ENCODE peak calls at places on chromosome 22, in seven cellular contexts. Z is NT2/D1; B is activated CD8-positive, alpha-beta T cell treated with anti-CD3 and anti-CD28 coated beads, Interleukin-2, amount 10 ng/mL, durations not matched to agents 7 days and 5 days; D is stimulated activated naive CD4-positive, alpha-beta T cell; S is substantia nigra; K is body of pancreas; W is AG09309. G is an unnamed sample.

GRCh38 chr22:44331881-44332714 is 19.3 kb upstream of the SHISAL1 start:
- DNase-seq in B (no peak), S (no peak), Z (no peak), W (no peak), K (no peak), D (no peak), G (peak; percentile 51)

GRCh38 chr22:45139693-45140092 is 24.0 kb upstream of the NUP50 start:
- DNase-seq in S (no peak), D (no peak), Z (no peak), B (no peak), W (no peak), K (no peak), G (no peak)

GRCh38 chr22:39246217-39246616 is 1.4 kb upstream of the PDGFB start:
- DNase-seq in B (no peak), K (no peak), D (no peak), Z (no peak), S (no peak), W (no peak), G (no peak)

GRCh38 chr22:20546541-20546950 is 39.1 kb downstream of the MED15 start:
- DNase-seq in K (no peak), S (no peak), D (no peak), Z (no peak), W (no peak), B (no peak), G (no peak)

GRCh38 chr22:40376149-40376548 is 5.8 kb downstream of the SGSM3 start:
- DNase-seq in S (no peak), Z (no peak), W (no peak), K (no peak), B (no peak), D (no peak), G (no peak)

GRCh38 chr22:44147821-44148574 is 32.7 kb upstream of the PARVG start:
- DNase-seq in Z (peak; percentile 90), S (no peak), W (peak; percentile 31), K (no peak), B (no peak), D (no peak), G (no peak)

GRCh38 chr22:28716686-28717085 is 24.9 kb downstream of the CHEK2 start:
- DNase-seq in B (no peak), D (no peak), S (no peak), K (no peak), Z (no peak), W (no peak), G (no peak)

GRCh38 chr22:38713921-38714320 is 8.2 kb downstream of the GTPBP1 start:
- DNase-seq in W (no peak), S (no peak), D (no peak), K (no peak), Z (no peak), B (no peak), G (no peak)

GRCh38 chr22:47841166-47841565 is 1078.7 kb downstream of the TBC1D22A start:
- DNase-seq in D (no peak), K (no peak), W (no peak), Z (no peak), B (no peak), S (no peak), G (no peak)

GRCh38 chr22:22201185-22201924 is 43.2 kb upstream of the VPREB1 start:
- DNase-seq in K (no peak), B (no peak), W (no peak), S (no peak), D (peak; percentile 35), Z (peak; percentile 30), G (peak; percentile 57)

GRCh38 chr22:34604312-34604711 is 461.6 kb upstream of the ISX start:
- DNase-seq in B (no peak), S (no peak), Z (no peak), D (no peak), W (no peak), K (no peak), G (no peak)

GRCh38 chr22:43066844-43067385 is 22.3 kb downstream of the TTLL1 start:
- DNase-seq in Z (no peak), S (no peak), K (no peak), B (no peak), W (peak; percentile 28), D (no peak), G (no peak)

GRCh38 chr22:20803696-20804324 is 29.9 kb downstream of the SERPIND1 start:
- DNase-seq in B (peak; percentile 54), Z (no peak), K (peak; percentile 13), S (no peak), D (peak; percentile 11), W (no peak), G (peak; percentile 46)

GRCh38 chr22:40423882-40424640 is 53.7 kb downstream of the SGSM3 start:
- DNase-seq in B (no peak), D (no peak), S (no peak), Z (no peak), K (no peak), W (no peak), G (no peak)

GRCh38 chr22:31125521-31126117 is 2.9 kb downstream of the INPP5J start:
- DNase-seq in B (no peak), D (no peak), K (no peak), S (no peak), Z (no peak), W (no peak), G (no peak)

GRCh38 chr22:45885941-45886395 is 91.0 kb downstream of the WNT7B start:
- DNase-seq in D (no peak), Z (no peak), K (no peak), B (no peak), S (peak; percentile 67), W (no peak), G (no peak)

GRCh38 chr22:27879923-27880322 is 39.1 kb downstream of the PITPNB start:
- DNase-seq in W (no peak), S (peak; percentile 21), D (no peak), B (peak; percentile 35), K (peak; percentile 25), Z (peak; percentile 18), G (peak; percentile 48)

GRCh38 chr22:37560682-37561208 is 465 bp downstream of the CDC42EP1 start:
- DNase-seq in B (no peak), D (no peak), Z (no peak), S (peak; percentile 48), K (peak; percentile 71), W (no peak), G (peak; percentile 62)

GRCh38 chr22:49776891-49777290 is 50.8 kb downstream of the BRD1 start:
- DNase-seq in D (no peak), K (no peak), W (no peak), Z (no peak), B (no peak), S (no peak), G (no peak)

GRCh38 chr22:32417906-32418305 is 5.9 kb upstream of the RTCB start:
- DNase-seq in W (no peak), S (no peak), B (no peak), D (no peak), K (no peak), Z (no peak), G (no peak)